ENCODE peak calls at places on chromosomes 12 and 14, in nine cellular contexts. One of them, this sample, is unnamed.

GRCh38 chr12:123056053-123056452 is 75.6 kb downstream of the ARL6IP4 start:
- DNase-seq in upper lobe of left lung: no peak
- DNase-seq in HCT116: peak; percentile 13
- DNase-seq in H54: peak; percentile 51
- DNase-seq in sigmoid colon: no peak
- DNase-seq in GM12892: no peak
- DNase-seq in lower leg skin: no peak
- DNase-seq in uterus: no peak
- DNase-seq in stomach: no peak
- DNase-seq in this sample: no peak

GRCh38 chr12:54390176-54390667 is 5.7 kb upstream of the ZNF385A start:
- DNase-seq in upper lobe of left lung: no peak
- DNase-seq in HCT116: no peak
- DNase-seq in H54: no peak
- DNase-seq in sigmoid colon: no peak
- DNase-seq in GM12892: no peak
- DNase-seq in lower leg skin: peak; percentile 89
- DNase-seq in uterus: no peak
- DNase-seq in stomach: no peak
- DNase-seq in this sample: no peak

GRCh38 chr12:46404733-46405132 is 32.2 kb upstream of the SLC38A2 start:
- DNase-seq in upper lobe of left lung: no peak
- DNase-seq in HCT116: no peak
- DNase-seq in H54: no peak
- DNase-seq in sigmoid colon: no peak
- DNase-seq in GM12892: no peak
- DNase-seq in lower leg skin: no peak
- DNase-seq in uterus: no peak
- DNase-seq in stomach: no peak
- DNase-seq in this sample: no peak

GRCh38 chr12:1642513-1642912 is 13.5 kb downstream of the WNT5B start:
- DNase-seq in upper lobe of left lung: no peak
- DNase-seq in HCT116: no peak
- DNase-seq in H54: no peak
- DNase-seq in sigmoid colon: no peak
- DNase-seq in GM12892: no peak
- DNase-seq in lower leg skin: no peak
- DNase-seq in uterus: no peak
- DNase-seq in stomach: no peak
- DNase-seq in this sample: no peak

GRCh38 chr14:66677780-66678179 is 169.8 kb downstream of the GPHN start:
- DNase-seq in upper lobe of left lung: no peak
- DNase-seq in HCT116: no peak
- DNase-seq in H54: no peak
- DNase-seq in sigmoid colon: no peak
- DNase-seq in GM12892: no peak
- DNase-seq in lower leg skin: no peak
- DNase-seq in uterus: no peak
- DNase-seq in stomach: no peak
- DNase-seq in this sample: no peak

GRCh38 chr14:102008891-102009290 is 44.5 kb downstream of the DYNC1H1 start:
- DNase-seq in upper lobe of left lung: no peak
- DNase-seq in HCT116: no peak
- DNase-seq in H54: no peak
- DNase-seq in sigmoid colon: no peak
- DNase-seq in GM12892: no peak
- DNase-seq in lower leg skin: no peak
- DNase-seq in uterus: no peak
- DNase-seq in stomach: no peak
- DNase-seq in this sample: no peak

GRCh38 chr12:14260011-14260993 is 105.2 kb upstream of the ATF7IP start:
- DNase-seq in upper lobe of left lung: peak; percentile 96
- DNase-seq in HCT116: peak; percentile 47
- DNase-seq in H54: no peak
- DNase-seq in sigmoid colon: peak; percentile 96
- DNase-seq in GM12892: no peak
- DNase-seq in lower leg skin: peak; percentile 98
- DNase-seq in uterus: peak; percentile 91
- DNase-seq in stomach: peak; percentile 89
- DNase-seq in this sample: peak; percentile 43

GRCh38 chr14:81200041-81200440 is 20.7 kb downstream of the GTF2A1 start:
- DNase-seq in upper lobe of left lung: no peak
- DNase-seq in HCT116: no peak
- DNase-seq in H54: no peak
- DNase-seq in sigmoid colon: no peak
- DNase-seq in GM12892: no peak
- DNase-seq in lower leg skin: no peak
- DNase-seq in uterus: no peak
- DNase-seq in stomach: no peak
- DNase-seq in this sample: no peak

GRCh38 chr12:44117368-44117767 is 281.5 kb downstream of the TMEM117 start:
- DNase-seq in upper lobe of left lung: no peak
- DNase-seq in HCT116: no peak
- DNase-seq in H54: no peak
- DNase-seq in sigmoid colon: no peak
- DNase-seq in GM12892: no peak
- DNase-seq in lower leg skin: no peak
- DNase-seq in uterus: no peak
- DNase-seq in stomach: no peak
- DNase-seq in this sample: no peak

GRCh38 chr12:84632556-84632955 is 280.0 kb downstream of the SLC6A15 start:
- DNase-seq in upper lobe of left lung: no peak
- DNase-seq in HCT116: no peak
- DNase-seq in H54: no peak
- DNase-seq in sigmoid colon: no peak
- DNase-seq in GM12892: no peak
- DNase-seq in lower leg skin: no peak
- DNase-seq in uterus: no peak
- DNase-seq in stomach: no peak
- DNase-seq in this sample: no peak

GRCh38 chr14:29804481-29804880 is 123.2 kb downstream of the PRKD1 start:
- DNase-seq in upper lobe of left lung: no peak
- DNase-seq in HCT116: no peak
- DNase-seq in H54: no peak
- DNase-seq in sigmoid colon: no peak
- DNase-seq in GM12892: no peak
- DNase-seq in lower leg skin: no peak
- DNase-seq in uterus: no peak
- DNase-seq in stomach: no peak
- DNase-seq in this sample: no peak

GRCh38 chr12:112844814-112845565 is 53.4 kb downstream of the RPH3A start:
- DNase-seq in upper lobe of left lung: no peak
- DNase-seq in HCT116: no peak
- DNase-seq in H54: no peak
- DNase-seq in sigmoid colon: no peak
- DNase-seq in GM12892: no peak
- DNase-seq in lower leg skin: peak; percentile 85
- DNase-seq in uterus: no peak
- DNase-seq in stomach: no peak
- DNase-seq in this sample: no peak

GRCh38 chr12:34403706-34404376 is 381.5 kb downstream of the ALG10 start:
- DNase-seq in upper lobe of left lung: peak; percentile 8
- DNase-seq in HCT116: no peak
- DNase-seq in H54: no peak
- DNase-seq in sigmoid colon: peak; percentile 39
- DNase-seq in GM12892: no peak
- DNase-seq in lower leg skin: peak; percentile 62
- DNase-seq in uterus: peak; percentile 8
- DNase-seq in stomach: peak; percentile 17
- DNase-seq in this sample: no peak

GRCh38 chr12:121626853-121627623 is 708 bp downstream of the ORAI1 start:
- DNase-seq in upper lobe of left lung: peak; percentile 69
- DNase-seq in HCT116: no peak
- DNase-seq in H54: peak; percentile 67
- DNase-seq in sigmoid colon: peak; percentile 86
- DNase-seq in GM12892: no peak
- DNase-seq in lower leg skin: peak; percentile 94
- DNase-seq in uterus: peak; percentile 43
- DNase-seq in stomach: peak; percentile 58
- DNase-seq in this sample: peak; percentile 68

GRCh38 chr12:13980548-13981295 is 680 bp downstream of the GRIN2B start:
- DNase-seq in upper lobe of left lung: no peak
- DNase-seq in HCT116: no peak
- DNase-seq in H54: no peak
- DNase-seq in sigmoid colon: no peak
- DNase-seq in GM12892: no peak
- DNase-seq in lower leg skin: no peak
- DNase-seq in uterus: no peak
- DNase-seq in stomach: no peak
- DNase-seq in this sample: peak; percentile 22

GRCh38 chr14:29630566-29631160 is 297.0 kb downstream of the PRKD1 start:
- DNase-seq in upper lobe of left lung: no peak
- DNase-seq in HCT116: no peak
- DNase-seq in H54: no peak
- DNase-seq in sigmoid colon: no peak
- DNase-seq in GM12892: no peak
- DNase-seq in lower leg skin: no peak
- DNase-seq in uterus: no peak
- DNase-seq in stomach: no peak
- DNase-seq in this sample: no peak

DNA sequence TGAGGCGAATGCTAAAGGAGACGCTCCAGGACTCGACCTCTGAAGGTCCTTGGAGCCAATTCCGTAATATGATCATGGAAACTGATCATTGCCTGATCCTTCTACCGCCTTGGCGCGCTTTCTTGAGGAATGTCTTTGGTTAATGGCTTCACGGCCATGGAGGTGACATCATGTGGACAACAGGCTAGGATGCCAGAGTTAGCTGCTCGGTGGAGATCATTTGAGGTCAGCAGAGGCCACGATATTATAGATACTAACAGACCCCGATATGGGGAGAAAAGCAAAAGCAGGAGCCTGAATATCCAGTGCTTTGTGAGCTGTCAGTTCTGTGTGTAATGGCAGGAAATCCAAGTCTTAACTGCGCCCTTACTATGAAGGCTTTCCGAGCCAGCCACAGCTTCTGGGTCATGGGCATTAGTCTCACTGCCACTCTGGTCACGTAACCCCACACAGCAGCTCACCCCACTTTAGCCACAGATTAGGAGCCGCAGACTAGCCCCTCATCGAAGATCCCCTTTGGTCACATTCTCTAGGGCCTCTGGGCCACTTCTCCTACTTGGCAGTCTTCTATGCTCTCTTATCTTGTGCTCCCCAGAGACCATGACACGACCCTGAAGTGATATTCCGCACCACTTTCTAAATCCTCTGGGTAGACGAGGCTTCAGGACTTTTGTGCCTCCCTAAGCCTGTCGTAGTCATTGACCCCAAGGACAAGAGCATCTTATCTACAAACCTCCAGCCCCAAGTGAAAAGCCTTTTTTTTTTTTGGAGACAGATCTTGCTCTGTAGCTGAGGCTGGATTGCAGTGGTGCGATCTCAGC is 724 bp upstream of the CS start:
- DNase-seq in upper lobe of left lung: no peak
- DNase-seq in HCT116: no peak
- DNase-seq in H54: no peak
- DNase-seq in sigmoid colon: no peak
- DNase-seq in GM12892: no peak
- DNase-seq in lower leg skin: no peak
- DNase-seq in uterus: no peak
- DNase-seq in stomach: no peak
- DNase-seq in this sample: no peak
- TF ChIP-seq POLR2A in upper lobe of left lung: no peak
- TF ChIP-seq POLR2A in HCT116: no peak
- TF ChIP-seq POLR2A in H54: no peak
- TF ChIP-seq POLR2A in sigmoid colon: no peak
- TF ChIP-seq POLR2A in GM12892: no peak
- TF ChIP-seq POLR2A in lower leg skin: no peak
- TF ChIP-seq POLR2A in uterus: no peak
- TF ChIP-seq POLR2A in stomach: no peak
- TF ChIP-seq POLR2A in this sample: no peak

GRCh38 chr14:95128140-95128539 is 29.2 kb downstream of the DICER1 start:
- DNase-seq in upper lobe of left lung: peak; percentile 47
- DNase-seq in HCT116: no peak
- DNase-seq in H54: no peak
- DNase-seq in sigmoid colon: no peak
- DNase-seq in GM12892: no peak
- DNase-seq in lower leg skin: no peak
- DNase-seq in uterus: no peak
- DNase-seq in stomach: no peak
- DNase-seq in this sample: no peak
- TF ChIP-seq POLR2A in upper lobe of left lung: no peak
- TF ChIP-seq POLR2A in HCT116: no peak
- TF ChIP-seq POLR2A in H54: no peak
- TF ChIP-seq POLR2A in sigmoid colon: no peak
- TF ChIP-seq POLR2A in GM12892: no peak
- TF ChIP-seq POLR2A in lower leg skin: no peak
- TF ChIP-seq POLR2A in uterus: no peak
- TF ChIP-seq POLR2A in stomach: no peak
- TF ChIP-seq POLR2A in this sample: no peak

GRCh38 chr12:632102-632696 is 31.0 kb downstream of the NINJ2 start:
- DNase-seq in upper lobe of left lung: peak; percentile 66
- DNase-seq in HCT116: no peak
- DNase-seq in H54: peak; percentile 80
- DNase-seq in sigmoid colon: no peak
- DNase-seq in GM12892: no peak
- DNase-seq in lower leg skin: no peak
- DNase-seq in uterus: no peak
- DNase-seq in stomach: peak; percentile 42
- DNase-seq in this sample: peak; percentile 89
- TF ChIP-seq POLR2A in upper lobe of left lung: no peak
- TF ChIP-seq POLR2A in HCT116: no peak
- TF ChIP-seq POLR2A in H54: no peak
- TF ChIP-seq POLR2A in sigmoid colon: no peak
- TF ChIP-seq POLR2A in GM12892: no peak
- TF ChIP-seq POLR2A in lower leg skin: no peak
- TF ChIP-seq POLR2A in uterus: no peak
- TF ChIP-seq POLR2A in stomach: no peak
- TF ChIP-seq POLR2A in this sample: no peak

GRCh38 chr12:110120878-110121277 is 3.3 kb upstream of the IFT81 start:
- DNase-seq in upper lobe of left lung: no peak
- DNase-seq in HCT116: no peak
- DNase-seq in H54: no peak
- DNase-seq in sigmoid colon: no peak
- DNase-seq in GM12892: no peak
- DNase-seq in lower leg skin: peak; percentile 57
- DNase-seq in uterus: no peak
- DNase-seq in stomach: no peak
- DNase-seq in this sample: no peak

GRCh38 chr12:110123861-110124183 is 335 bp upstream of the IFT81 start:
- DNase-seq in upper lobe of left lung: no peak
- DNase-seq in HCT116: no peak
- DNase-seq in H54: no peak
- DNase-seq in sigmoid colon: no peak
- DNase-seq in GM12892: no peak
- DNase-seq in lower leg skin: no peak
- DNase-seq in uterus: no peak
- DNase-seq in stomach: no peak
- DNase-seq in this sample: no peak

GRCh38 chr12:110122929-110123328 is 1.2 kb upstream of the IFT81 start:
- DNase-seq in upper lobe of left lung: no peak
- DNase-seq in HCT116: no peak
- DNase-seq in H54: no peak
- DNase-seq in sigmoid colon: peak; percentile 32
- DNase-seq in GM12892: no peak
- DNase-seq in lower leg skin: no peak
- DNase-seq in uterus: no peak
- DNase-seq in stomach: no peak
- DNase-seq in this sample: no peak

GRCh38 chr12:110126557-110126956 is 2.4 kb downstream of the IFT81 start:
- DNase-seq in upper lobe of left lung: no peak
- DNase-seq in HCT116: no peak
- DNase-seq in H54: no peak
- DNase-seq in sigmoid colon: no peak
- DNase-seq in GM12892: no peak
- DNase-seq in lower leg skin: no peak
- DNase-seq in uterus: no peak
- DNase-seq in stomach: no peak
- DNase-seq in this sample: no peak

GRCh38 chr12:110124184-110124995 is at the start of gene IFT81:
- DNase-seq in upper lobe of left lung: peak; percentile 93
- DNase-seq in HCT116: peak; percentile 80
- DNase-seq in H54: peak; percentile 90
- DNase-seq in sigmoid colon: peak; percentile 98
- DNase-seq in GM12892: peak; percentile 92
- DNase-seq in lower leg skin: peak; percentile 99
- DNase-seq in uterus: peak; percentile 97
- DNase-seq in stomach: peak; percentile 96
- DNase-seq in this sample: peak; percentile 96
- TF ChIP-seq POLR2A in upper lobe of left lung: peak; percentile 59
- TF ChIP-seq POLR2A in HCT116: peak; percentile 20
- TF ChIP-seq POLR2A in H54: peak; percentile 36
- TF ChIP-seq POLR2A in sigmoid colon: peak; percentile 53
- TF ChIP-seq POLR2A in GM12892: peak; percentile 67
- TF ChIP-seq POLR2A in lower leg skin: no peak
- TF ChIP-seq POLR2A in uterus: peak; percentile 23
- TF ChIP-seq POLR2A in stomach: no peak
- TF ChIP-seq POLR2A in this sample: no peak